ENCODE peak calls at places on chromosomes 4 and X, in five cellular contexts. J is A549, I is HepG2, Y is K562, G is IMR-90. Q is an unnamed sample.

GRCh38 chr4:153486281-153487151 is 20.4 kb downstream of the TMEM131L start:
- DNase-seq in I (peak), Y (no peak), J (peak), G (peak), Q (no peak)

GRCh38 chr4:123399638-123400358 is 3.2 kb downstream of the SPRY1 start:
- DNase-seq in J (no peak), I (no peak), G (no peak), Y (no peak), Q (no peak)

GRCh38 chr4:137283737-137284136 is 248.6 kb downstream of the PCDH18 start:
- DNase-seq in Y (no peak), I (no peak), J (no peak), G (peak), Q (no peak)

GRCh38 chr4:175435437-175435836 is 376.6 kb downstream of the GPM6A start:
- DNase-seq in I (no peak), J (no peak), G (peak), Y (no peak), Q (no peak)

GRCh38 chr4:174681723-174682300 is 147.2 kb downstream of the GLRA3 start:
- DNase-seq in I (no peak), G (peak), Y (peak), J (peak), Q (no peak)

GRCh38 chr4:3176625-3177229 is 72.2 kb upstream of the MSANTD1 start:
- DNase-seq in G (no peak), I (no peak), Y (no peak), J (no peak), Q (no peak)

GRCh38 chr4:184473515-184474260 is 662 bp downstream of the IRF2 start:
- DNase-seq in Y (peak), I (no peak), G (peak), J (peak), Q (peak)

GRCh38 chr4:119314356-119314755 is 7.6 kb downstream of the FABP2 start:
- DNase-seq in G (peak), Y (no peak), I (peak), J (peak), Q (no peak)

GRCh38 chr4:80365928-80366327 is 30.4 kb downstream of the CFAP299 start:
- DNase-seq in Y (peak), G (peak), J (peak), I (peak), Q (no peak)

GRCh38 chr4:11470709-11471441 is 42.2 kb upstream of the HS3ST1 start:
- DNase-seq in G (no peak), J (no peak), I (no peak), Y (no peak), Q (no peak)

GRCh38 chr4:139556735-139557505 is 901 bp upstream of the SETD7 start:
- DNase-seq in I (no peak), G (no peak), J (peak), Y (no peak), Q (peak)

GRCh38 chrX:84339507-84340364 is 151.7 kb upstream of the RPS6KA6 start:
- DNase-seq in I (peak), J (peak), Y (peak), G (peak), Q (no peak)

GRCh38 chrX:29231800-29232199 is 644.6 kb downstream of the IL1RAPL1 start:
- DNase-seq in J (peak), I (no peak), Y (no peak), G (peak), Q (no peak)

GRCh38 chr4:54658321-54659093 is 750 bp downstream of the KIT start:
- DNase-seq in Y (peak), J (peak), G (peak), I (peak), Q (no peak)

GRCh38 chr4:38667005-38667771 is 3.2 kb downstream of the KLF3 start:
- DNase-seq in Y (peak), G (peak), J (peak), I (peak), Q (peak)

GRCh38 chrX:41665676-41666075 is 23.1 kb upstream of the GPR34 start:
- DNase-seq in I (no peak), J (no peak), Y (no peak), G (no peak), Q (no peak)

GRCh38 chr4:12137556-12137955 is 708.9 kb upstream of the HS3ST1 start:
- DNase-seq in J (no peak), G (no peak), Y (no peak), I (no peak), Q (no peak)

GRCh38 chr4:42568610-42569207 is 88.2 kb downstream of the ATP8A1 start:
- DNase-seq in Y (peak), J (peak), G (peak), I (peak), Q (peak)

GRCh38 chr4:4226606-4227438 is at the start of gene OTOP1:
- DNase-seq in I (no peak), J (no peak), G (no peak), Y (no peak), Q (no peak)

GRCh38 chrX:39331062-39331704 is 529.9 kb downstream of the MID1IP1 start:
- DNase-seq in J (no peak), I (no peak), G (no peak), Y (no peak), Q (no peak)

GRCh38 chrX:16946971-16947562 is 609 bp downstream of the REPS2 start:
- DNase-seq in Y (no peak), G (no peak), I (no peak), J (no peak), Q (no peak)

GRCh38 chrX:40008841-40009461 is 88.8 kb downstream of the BCOR start:
- DNase-seq in G (no peak), I (no peak), Y (no peak), J (no peak), Q (peak)

GRCh38 chr4:188299161-188299560 is 159.9 kb downstream of the TRIML1 start:
- DNase-seq in I (no peak), G (peak), Y (no peak), J (no peak), Q (no peak)

GRCh38 chr4:147138171-147138570 is 192.5 kb upstream of the TTC29 start:
- DNase-seq in Y (no peak), I (no peak), G (peak), J (no peak), Q (no peak)

GRCh38 chrX:77979870-77980269 is 10.4 kb upstream of the PGAM4 start:
- DNase-seq in Y (no peak), G (no peak), J (no peak), I (no peak), Q (no peak)

GRCh38 chr4:183256343-183256742 is 63.7 kb downstream of the CLDN22 start:
- DNase-seq in J (no peak), Y (no peak), G (no peak), I (no peak), Q (no peak)

GRCh38 chrX:56728752-56729151 is 291 bp upstream of the NBDY start:
- DNase-seq in I (no peak), G (peak), Y (no peak), J (peak), Q (no peak)

GRCh38 chr4:121156822-121157769 is 7.0 kb downstream of the TNIP3 start:
- DNase-seq in I (no peak), J (peak), Y (no peak), G (peak), Q (peak)

GRCh38 chrX:120769576-120770341 is 105.9 kb downstream of the CT47B1 start:
- DNase-seq in I (peak), Y (no peak), G (peak), J (peak), Q (no peak)

GRCh38 chrX:130878350-130879341 is 24.4 kb downstream of the ENOX2 start:
- DNase-seq in I (no peak), G (peak), J (peak), Y (no peak), Q (no peak)

GRCh38 chr4:138788857-138789256 is 226.7 kb upstream of the NOCT start:
- DNase-seq in Y (no peak), J (no peak), I (no peak), G (no peak), Q (no peak)

GRCh38 chrX:48508400-48509244 is at the start of gene PORCN:
- DNase-seq in J (peak), I (peak), Y (peak), G (peak), Q (no peak)
- TF ChIP-seq MAFK in J (no peak), I (no peak), Y (no peak), G (no peak), Q (no peak)

GRCh38 chr4:85829276-85830051 is 354.5 kb downstream of the ARHGAP24 start:
- DNase-seq in I (no peak), G (peak), J (no peak), Y (no peak), Q (no peak)
- TF ChIP-seq MAFK in I (no peak), G (no peak), J (no peak), Y (no peak), Q (no peak)

DNA sequence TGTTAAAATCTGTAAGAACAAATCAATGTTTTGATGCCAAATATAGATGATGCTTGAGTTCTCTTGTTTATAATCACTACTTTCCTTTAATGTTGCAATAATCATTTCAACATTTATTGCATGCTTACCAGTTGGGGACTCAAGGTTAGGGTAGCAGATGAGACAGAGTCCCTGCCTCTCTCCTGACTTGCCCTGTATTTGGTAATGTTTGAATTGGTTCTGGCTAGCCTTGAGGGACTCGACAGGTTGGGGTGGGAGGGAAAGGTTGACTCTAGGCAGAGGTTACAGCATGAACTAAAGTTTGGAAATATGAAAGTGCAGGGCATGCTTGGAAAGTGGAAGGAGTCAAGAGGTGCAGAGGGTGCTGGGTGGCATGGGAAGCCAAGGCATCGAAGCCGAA is 2.0 kb downstream of the SEC24B start:
- DNase-seq in J (no peak), G (no peak), I (peak), Y (no peak), Q (no peak)
- TF ChIP-seq MAFK in J (no peak), G (no peak), I (no peak), Y (no peak), Q (no peak)

GRCh38 chr4:1695913-1696312 is 11.8 kb upstream of the FAM53A start:
- DNase-seq in Y (no peak), I (no peak), J (no peak), G (no peak), Q (no peak)
- TF ChIP-seq MAFK in Y (no peak), I (no peak), J (no peak), G (no peak), Q (no peak)

GRCh38 chr4:56272003-56272402 is 115.3 kb downstream of the AASDH start:
- DNase-seq in G (no peak), J (no peak), I (no peak), Y (no peak), Q (no peak)

GRCh38 chr4:56271121-56271520 is 116.2 kb downstream of the AASDH start:
- DNase-seq in Y (no peak), J (no peak), I (no peak), G (no peak), Q (no peak)

GRCh38 chr4:56272946-56273728 is 114.2 kb downstream of the AASDH start:
- DNase-seq in I (no peak), Y (no peak), G (no peak), J (no peak), Q (no peak)

DNA sequence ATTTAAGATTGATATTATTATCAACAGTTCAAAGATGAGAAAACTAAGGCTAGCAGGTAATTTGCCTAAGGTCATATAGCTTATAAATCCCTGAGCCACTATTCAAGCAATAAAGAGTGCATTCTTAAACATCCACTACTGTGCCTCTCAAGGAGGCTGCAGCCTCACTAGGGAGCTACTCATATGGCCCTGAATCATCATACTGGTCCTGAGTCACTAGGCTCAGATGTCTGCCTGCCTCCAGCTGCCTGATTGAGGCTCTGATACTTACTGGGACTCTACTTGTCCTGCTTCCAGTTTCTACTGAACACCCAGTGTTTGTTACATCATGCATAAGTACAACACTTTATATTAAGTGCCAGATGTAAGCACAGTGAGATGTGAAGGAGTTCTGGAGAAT is 110.7 kb downstream of the AASDH start:
- DNase-seq in I (no peak), Y (no peak), G (peak), J (no peak), Q (no peak)
- TF ChIP-seq MAFK in I (no peak), Y (no peak), G (no peak), J (no peak), Q (no peak)

Q was measured in H1.